ENCODE peak calls at places on chromosomes 13 and 19, in seven cellular contexts. X is ovary, Y is NT2/D1, H is tibial artery, F is transverse colon, A is fibroblast of lung, U is left lung. M is an unnamed sample.

GRCh38 chr13:36211567-36211966 is 2.8 kb downstream of the SOHLH2 start:
- DNase-seq in X (no peak), Y (no peak), H (no peak), F (no peak), A (no peak), U (no peak), M (no peak)

GRCh38 chr13:32165791-32166190 is 134.2 kb downstream of the FRY start:
- DNase-seq in X (no peak), Y (no peak), H (peak; percentile 90), F (no peak), A (no peak), U (no peak), M (no peak)

GRCh38 chr13:111114362-111115050 is 604 bp upstream of the ARHGEF7 start:
- DNase-seq in X (no peak), Y (no peak), H (peak; percentile 81), F (peak; percentile 31), A (peak; percentile 43), U (no peak), M (peak; percentile 51)

GRCh38 chr13:41590643-41591042 is 133.3 kb downstream of the RGCC start:
- DNase-seq in X (no peak), Y (no peak), H (no peak), F (no peak), A (peak; percentile 37), U (no peak), M (no peak)

GRCh38 chr13:24168392-24168750 is 7.9 kb downstream of the SPATA13 start:
- DNase-seq in X (no peak), Y (no peak), H (no peak), F (no peak), A (peak; percentile 79), U (no peak), M (no peak)

GRCh38 chr13:32107474-32107873 is 75.9 kb downstream of the FRY start:
- DNase-seq in X (no peak), Y (no peak), H (no peak), F (no peak), A (no peak), U (no peak), M (no peak)

GRCh38 chr13:110517505-110518149 is 43.9 kb downstream of the RAB20 start:
- DNase-seq in X (no peak), Y (no peak), H (peak; percentile 65), F (peak; percentile 54), A (no peak), U (no peak), M (no peak)

GRCh38 chr19:57566396-57567256 is 7.0 kb upstream of the ZNF550 start:
- DNase-seq in X (no peak), Y (no peak), H (no peak), F (no peak), A (peak; percentile 54), U (no peak), M (no peak)

GRCh38 chr13:93505104-93505952 is 278.7 kb downstream of the GPC6 start:
- DNase-seq in X (no peak), Y (no peak), H (no peak), F (no peak), A (peak; percentile 64), U (no peak), M (no peak)

GRCh38 chr19:4606921-4607678 is 32.2 kb upstream of the TNFAIP8L1 start:
- DNase-seq in X (no peak), Y (no peak), H (no peak), F (no peak), A (no peak), U (no peak), M (no peak)

GRCh38 chr19:13089139-13089856 is 13.4 kb downstream of the LYL1 start:
- DNase-seq in X (no peak), Y (no peak), H (no peak), F (no peak), A (no peak), U (no peak), M (no peak)

GRCh38 chr13:67438465-67438864 is 208.3 kb upstream of the PCDH9 start:
- DNase-seq in X (no peak), Y (peak; percentile 2), H (no peak), F (no peak), A (no peak), U (no peak), M (no peak)

GRCh38 chr13:70844391-70845108 is 736.3 kb upstream of the KLHL1 start:
- DNase-seq in X (no peak), Y (no peak), H (no peak), F (peak; percentile 62), A (no peak), U (peak; percentile 34), M (no peak)

GRCh38 chr19:31266731-31267130 is 82.5 kb downstream of the TSHZ3 start:
- DNase-seq in X (no peak), Y (no peak), H (peak; percentile 29), F (no peak), A (no peak), U (no peak), M (peak; percentile 8)

GRCh38 chr19:39557791-39558622 is 18.0 kb upstream of the EID2 start:
- DNase-seq in X (no peak), Y (no peak), H (no peak), F (no peak), A (no peak), U (no peak), M (no peak)

GRCh38 chr13:32877491-32877890 is 138.7 kb upstream of the KL start:
- DNase-seq in X (no peak), Y (no peak), H (no peak), F (no peak), A (no peak), U (no peak), M (no peak)

GRCh38 chr13:27728271-27728670 is 64.0 kb upstream of the GSX1 start:
- DNase-seq in X (no peak), Y (no peak), H (no peak), F (no peak), A (no peak), U (no peak), M (no peak)

GRCh38 chr13:61536443-61536842 is 120.8 kb upstream of the PCDH20 start:
- DNase-seq in X (no peak), Y (no peak), H (no peak), F (no peak), A (no peak), U (no peak), M (no peak)

GRCh38 chr19:42323852-42324654 is 1.4 kb upstream of the MEGF8 start:
- DNase-seq in X (no peak), Y (no peak), H (no peak), F (peak; percentile 32), A (no peak), U (no peak), M (no peak)

GRCh38 chr13:76971215-76971614 is 20.7 kb upstream of the CLN5 start:
- DNase-seq in X (no peak), Y (no peak), H (no peak), F (no peak), A (no peak), U (no peak), M (no peak)

GRCh38 chr19:47284324-47284899 is 9.7 kb downstream of the INAFM1 start:
- DNase-seq in X (no peak), Y (peak; percentile 28), H (no peak), F (no peak), A (peak; percentile 41), U (no peak), M (peak; percentile 33)

GRCh38 chr13:23467048-23467931 is 33.8 kb upstream of the SACS start:
- DNase-seq in X (no peak), Y (no peak), H (no peak), F (no peak), A (no peak), U (no peak), M (no peak)

GRCh38 chr19:49479975-49480628 is 6.1 kb downstream of the FLT3LG start:
- DNase-seq in X (no peak), Y (no peak), H (no peak), F (no peak), A (no peak), U (no peak), M (no peak)

GRCh38 chr19:12783849-12784393 is 7.4 kb upstream of the JUNB start:
- DNase-seq in X (peak; percentile 26), Y (no peak), H (peak; percentile 87), F (peak; percentile 73), A (no peak), U (no peak), M (no peak)

GRCh38 chr13:47110833-47111240 is 214.0 kb upstream of the HTR2A start:
- DNase-seq in X (no peak), Y (no peak), H (no peak), F (no peak), A (no peak), U (peak; percentile 38), M (no peak)

GRCh38 chr19:15373644-15374043 is 5.9 kb downstream of the AKAP8 start:
- DNase-seq in X (no peak), Y (no peak), H (no peak), F (no peak), A (no peak), U (peak; percentile 75), M (no peak)
- H3K36me3 ChIP-seq in X (no peaks in the 10 kb centered on the region), Y (peaks cover 74% of the 10 kb centered on the region), H (peaks cover 51% of the 10 kb centered on the region), F (peaks cover 41% of the 10 kb centered on the region), A (peaks cover 30% of the 10 kb centered on the region), U (no peaks in the 10 kb centered on the region), M (no peaks in the 10 kb centered on the region)

GRCh38 chr19:19145281-19145999 is 7.2 kb upstream of the TMEM161A start:
- DNase-seq in X (no peak), Y (no peak), H (no peak), F (no peak), A (no peak), U (peak; percentile 77), M (no peak)
- H3K36me3 ChIP-seq in X (no peaks in the 10 kb centered on the region), Y (no peaks in the 10 kb centered on the region), H (peaks cover 6% of the 10 kb centered on the region), F (peaks cover 8% of the 10 kb centered on the region), A (no peaks in the 10 kb centered on the region), U (no peaks in the 10 kb centered on the region), M (no peaks in the 10 kb centered on the region)

GRCh38 chr13:39052944-39053343 is 14.7 kb downstream of the NHLRC3 start:
- DNase-seq in X (no peak), Y (no peak), H (no peak), F (no peak), A (no peak), U (no peak), M (no peak)

GRCh38 chr13:39051157-39051556 is 12.9 kb downstream of the NHLRC3 start:
- DNase-seq in X (no peak), Y (no peak), H (no peak), F (no peak), A (peak; percentile 25), U (no peak), M (no peak)

GRCh38 chr13:39049274-39049673 is 11.0 kb downstream of the NHLRC3 start:
- DNase-seq in X (no peak), Y (no peak), H (no peak), F (no peak), A (no peak), U (no peak), M (no peak)

GRCh38 chr13:39047560-39047959 is 9.3 kb downstream of the NHLRC3 start:
- DNase-seq in X (no peak), Y (no peak), H (no peak), F (no peak), A (no peak), U (no peak), M (no peak)

GRCh38 chr13:39048806-39049205 is 10.6 kb downstream of the NHLRC3 start:
- DNase-seq in X (no peak), Y (no peak), H (no peak), F (no peak), A (no peak), U (no peak), M (no peak)
- H3K36me3 ChIP-seq in X (no peaks in the 10 kb centered on the region), Y (no peaks in the 10 kb centered on the region), H (no peaks in the 10 kb centered on the region), F (no peaks in the 10 kb centered on the region), A (no peaks in the 10 kb centered on the region), U (no peaks in the 10 kb centered on the region), M (no peaks in the 10 kb centered on the region)

DNA sequence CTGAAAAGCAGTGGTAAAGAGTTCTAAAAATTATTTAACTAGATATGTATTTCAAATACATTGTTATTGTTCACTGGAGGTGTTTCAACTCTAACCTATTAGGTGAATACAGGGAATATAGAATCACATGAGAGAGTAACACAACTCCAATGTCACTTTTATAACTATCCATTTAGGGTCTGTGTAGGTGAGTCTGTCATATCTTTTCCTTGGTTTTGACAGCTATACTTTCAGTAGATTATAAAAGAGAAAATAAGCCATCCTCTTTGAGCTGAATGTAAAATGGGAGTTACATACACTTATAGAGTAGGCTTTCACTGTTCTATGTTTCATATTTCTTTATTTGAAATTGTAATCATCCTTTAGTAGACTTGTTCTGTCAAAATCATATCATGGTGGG is 2321.0 kb downstream of the PCDH9 start:
- DNase-seq in X (no peak), Y (no peak), H (no peak), F (no peak), A (no peak), U (no peak), M (no peak)
- H3K36me3 ChIP-seq in X (no peaks in the 10 kb centered on the region), Y (no peaks in the 10 kb centered on the region), H (no peaks in the 10 kb centered on the region), F (no peaks in the 10 kb centered on the region), A (no peaks in the 10 kb centered on the region), U (no peaks in the 10 kb centered on the region), M (no peaks in the 10 kb centered on the region)